ENCODE peak calls at places on chromosome 12, in six cellular contexts. One of them, this sample, is unnamed.

GRCh38 chr12:97595423-97595822 is 132.8 kb downstream of the RMST start:
- DNase-seq in HCT116: no peak
- DNase-seq in NCI-H1436: no peak
- DNase-seq in fibroblast of mammary gland: no peak
- DNase-seq in choroid plexus epithelial cell: no peak
- DNase-seq in stimulated activated CD8-positive, alpha-beta memory T cell treated with anti-CD3 and anti-CD28 coated beads, Interleukin-2, amount 100 ng/mL, for 1 hour: no peak
- DNase-seq in this sample: no peak

GRCh38 chr12:75837700-75838099 is 193.9 kb downstream of the PHLDA1 start:
- DNase-seq in NCI-H1436: no peak
- DNase-seq in fibroblast of mammary gland: no peak
- DNase-seq in choroid plexus epithelial cell: no peak
- DNase-seq in stimulated activated CD8-positive, alpha-beta memory T cell treated with anti-CD3 and anti-CD28 coated beads, Interleukin-2, amount 100 ng/mL, for 1 hour: no peak
- DNase-seq in HCT116: no peak
- DNase-seq in this sample: no peak

GRCh38 chr12:21539797-21540196 is 13.7 kb downstream of the SPX start:
- DNase-seq in fibroblast of mammary gland: no peak
- DNase-seq in NCI-H1436: no peak
- DNase-seq in choroid plexus epithelial cell: no peak
- DNase-seq in stimulated activated CD8-positive, alpha-beta memory T cell treated with anti-CD3 and anti-CD28 coated beads, Interleukin-2, amount 100 ng/mL, for 1 hour: no peak
- DNase-seq in HCT116: no peak
- DNase-seq in this sample: no peak

GRCh38 chr12:95205685-95206084 is 11.6 kb downstream of the FGD6 start:
- DNase-seq in stimulated activated CD8-positive, alpha-beta memory T cell treated with anti-CD3 and anti-CD28 coated beads, Interleukin-2, amount 100 ng/mL, for 1 hour: no peak
- DNase-seq in NCI-H1436: no peak
- DNase-seq in choroid plexus epithelial cell: peak
- DNase-seq in fibroblast of mammary gland: peak
- DNase-seq in HCT116: no peak
- DNase-seq in this sample: peak

GRCh38 chr12:124603910-124604775 is 36.7 kb upstream of the NCOR2 start:
- DNase-seq in NCI-H1436: no peak
- DNase-seq in fibroblast of mammary gland: peak
- DNase-seq in choroid plexus epithelial cell: no peak
- DNase-seq in HCT116: no peak
- DNase-seq in stimulated activated CD8-positive, alpha-beta memory T cell treated with anti-CD3 and anti-CD28 coated beads, Interleukin-2, amount 100 ng/mL, for 1 hour: no peak
- DNase-seq in this sample: peak

GRCh38 chr12:42982828-42983227 is 393.3 kb upstream of the PRICKLE1 start:
- DNase-seq in HCT116: no peak
- DNase-seq in choroid plexus epithelial cell: no peak
- DNase-seq in NCI-H1436: no peak
- DNase-seq in stimulated activated CD8-positive, alpha-beta memory T cell treated with anti-CD3 and anti-CD28 coated beads, Interleukin-2, amount 100 ng/mL, for 1 hour: no peak
- DNase-seq in fibroblast of mammary gland: no peak
- DNase-seq in this sample: no peak

GRCh38 chr12:97396989-97397388 is 65.6 kb upstream of the RMST start:
- DNase-seq in choroid plexus epithelial cell: no peak
- DNase-seq in fibroblast of mammary gland: no peak
- DNase-seq in NCI-H1436: no peak
- DNase-seq in HCT116: no peak
- DNase-seq in stimulated activated CD8-positive, alpha-beta memory T cell treated with anti-CD3 and anti-CD28 coated beads, Interleukin-2, amount 100 ng/mL, for 1 hour: no peak
- DNase-seq in this sample: no peak

GRCh38 chr12:52331039-52331438 is 9.8 kb upstream of the KRT83 start:
- DNase-seq in choroid plexus epithelial cell: no peak
- DNase-seq in fibroblast of mammary gland: no peak
- DNase-seq in NCI-H1436: no peak
- DNase-seq in HCT116: no peak
- DNase-seq in stimulated activated CD8-positive, alpha-beta memory T cell treated with anti-CD3 and anti-CD28 coated beads, Interleukin-2, amount 100 ng/mL, for 1 hour: no peak
- DNase-seq in this sample: no peak

GRCh38 chr12:31248815-31249214 is 77.1 kb downstream of the SINHCAF start:
- DNase-seq in choroid plexus epithelial cell: no peak
- DNase-seq in NCI-H1436: no peak
- DNase-seq in stimulated activated CD8-positive, alpha-beta memory T cell treated with anti-CD3 and anti-CD28 coated beads, Interleukin-2, amount 100 ng/mL, for 1 hour: no peak
- DNase-seq in HCT116: no peak
- DNase-seq in fibroblast of mammary gland: no peak
- DNase-seq in this sample: no peak

GRCh38 chr12:76799362-76799761 is 35.4 kb downstream of the ZDHHC17 start:
- DNase-seq in choroid plexus epithelial cell: no peak
- DNase-seq in stimulated activated CD8-positive, alpha-beta memory T cell treated with anti-CD3 and anti-CD28 coated beads, Interleukin-2, amount 100 ng/mL, for 1 hour: no peak
- DNase-seq in HCT116: no peak
- DNase-seq in fibroblast of mammary gland: no peak
- DNase-seq in NCI-H1436: no peak
- DNase-seq in this sample: no peak

GRCh38 chr12:26803552-26803951 is 29.4 kb downstream of the ITPR2 start:
- DNase-seq in stimulated activated CD8-positive, alpha-beta memory T cell treated with anti-CD3 and anti-CD28 coated beads, Interleukin-2, amount 100 ng/mL, for 1 hour: no peak
- DNase-seq in HCT116: no peak
- DNase-seq in NCI-H1436: no peak
- DNase-seq in fibroblast of mammary gland: peak
- DNase-seq in choroid plexus epithelial cell: peak
- DNase-seq in this sample: peak

GRCh38 chr12:1769809-1770494 is 50.4 kb upstream of the LRTM2 start:
- DNase-seq in NCI-H1436: no peak
- DNase-seq in stimulated activated CD8-positive, alpha-beta memory T cell treated with anti-CD3 and anti-CD28 coated beads, Interleukin-2, amount 100 ng/mL, for 1 hour: no peak
- DNase-seq in fibroblast of mammary gland: peak
- DNase-seq in HCT116: no peak
- DNase-seq in choroid plexus epithelial cell: no peak
- DNase-seq in this sample: peak

GRCh38 chr12:9702239-9702638 is 30.7 kb downstream of the CLECL1 start:
- DNase-seq in fibroblast of mammary gland: no peak
- DNase-seq in choroid plexus epithelial cell: no peak
- DNase-seq in HCT116: no peak
- DNase-seq in stimulated activated CD8-positive, alpha-beta memory T cell treated with anti-CD3 and anti-CD28 coated beads, Interleukin-2, amount 100 ng/mL, for 1 hour: no peak
- DNase-seq in NCI-H1436: no peak
- DNase-seq in this sample: no peak

GRCh38 chr12:117485984-117486839 is 124.8 kb upstream of the NOS1 start:
- DNase-seq in choroid plexus epithelial cell: no peak
- DNase-seq in HCT116: no peak
- DNase-seq in NCI-H1436: no peak
- DNase-seq in stimulated activated CD8-positive, alpha-beta memory T cell treated with anti-CD3 and anti-CD28 coated beads, Interleukin-2, amount 100 ng/mL, for 1 hour: no peak
- DNase-seq in fibroblast of mammary gland: no peak
- DNase-seq in this sample: no peak

GRCh38 chr12:28216016-28216415 is 25.8 kb downstream of the CCDC91 start:
- DNase-seq in choroid plexus epithelial cell: no peak
- DNase-seq in fibroblast of mammary gland: no peak
- DNase-seq in HCT116: no peak
- DNase-seq in NCI-H1436: no peak
- DNase-seq in stimulated activated CD8-positive, alpha-beta memory T cell treated with anti-CD3 and anti-CD28 coated beads, Interleukin-2, amount 100 ng/mL, for 1 hour: no peak
- DNase-seq in this sample: no peak

GRCh38 chr12:51631591-51631990 is 40.6 kb downstream of the SCN8A start:
- DNase-seq in choroid plexus epithelial cell: peak
- DNase-seq in stimulated activated CD8-positive, alpha-beta memory T cell treated with anti-CD3 and anti-CD28 coated beads, Interleukin-2, amount 100 ng/mL, for 1 hour: no peak
- DNase-seq in NCI-H1436: no peak
- DNase-seq in HCT116: peak
- DNase-seq in fibroblast of mammary gland: peak
- DNase-seq in this sample: peak

GRCh38 chr12:115090783-115091182 is 406.8 kb upstream of the TBX3 start:
- DNase-seq in choroid plexus epithelial cell: no peak
- DNase-seq in NCI-H1436: no peak
- DNase-seq in fibroblast of mammary gland: no peak
- DNase-seq in HCT116: no peak
- DNase-seq in stimulated activated CD8-positive, alpha-beta memory T cell treated with anti-CD3 and anti-CD28 coated beads, Interleukin-2, amount 100 ng/mL, for 1 hour: no peak
- DNase-seq in this sample: no peak

GRCh38 chr12:118063567-118064391 is 2.8 kb upstream of the WSB2 start:
- DNase-seq in stimulated activated CD8-positive, alpha-beta memory T cell treated with anti-CD3 and anti-CD28 coated beads, Interleukin-2, amount 100 ng/mL, for 1 hour: no peak
- DNase-seq in fibroblast of mammary gland: no peak
- DNase-seq in HCT116: no peak
- DNase-seq in choroid plexus epithelial cell: peak
- DNase-seq in NCI-H1436: no peak
- DNase-seq in this sample: peak

GRCh38 chr12:116708826-116709756 is 28.8 kb downstream of the SPRING1 start:
- DNase-seq in HCT116: peak
- DNase-seq in NCI-H1436: peak
- DNase-seq in stimulated activated CD8-positive, alpha-beta memory T cell treated with anti-CD3 and anti-CD28 coated beads, Interleukin-2, amount 100 ng/mL, for 1 hour: peak
- DNase-seq in fibroblast of mammary gland: peak
- DNase-seq in choroid plexus epithelial cell: peak
- DNase-seq in this sample: peak

GRCh38 chr12:16691624-16692023 is 85.7 kb upstream of the LMO3 start:
- DNase-seq in fibroblast of mammary gland: no peak
- DNase-seq in NCI-H1436: no peak
- DNase-seq in HCT116: no peak
- DNase-seq in stimulated activated CD8-positive, alpha-beta memory T cell treated with anti-CD3 and anti-CD28 coated beads, Interleukin-2, amount 100 ng/mL, for 1 hour: no peak
- DNase-seq in choroid plexus epithelial cell: no peak
- DNase-seq in this sample: no peak

GRCh38 chr12:65039306-65039705 is 81.8 kb downstream of the WIF1 start:
- DNase-seq in stimulated activated CD8-positive, alpha-beta memory T cell treated with anti-CD3 and anti-CD28 coated beads, Interleukin-2, amount 100 ng/mL, for 1 hour: no peak
- DNase-seq in HCT116: no peak
- DNase-seq in fibroblast of mammary gland: no peak
- DNase-seq in NCI-H1436: no peak
- DNase-seq in choroid plexus epithelial cell: no peak
- DNase-seq in this sample: no peak

GRCh38 chr12:27998170-27999110 is 25.9 kb upstream of the PTHLH start:
- DNase-seq in choroid plexus epithelial cell: no peak
- DNase-seq in NCI-H1436: no peak
- DNase-seq in fibroblast of mammary gland: no peak
- DNase-seq in HCT116: no peak
- DNase-seq in stimulated activated CD8-positive, alpha-beta memory T cell treated with anti-CD3 and anti-CD28 coated beads, Interleukin-2, amount 100 ng/mL, for 1 hour: no peak
- DNase-seq in this sample: no peak

GRCh38 chr12:9975614-9976013 is 4.4 kb downstream of the CLEC12A start:
- DNase-seq in HCT116: no peak
- DNase-seq in choroid plexus epithelial cell: no peak
- DNase-seq in NCI-H1436: no peak
- DNase-seq in fibroblast of mammary gland: no peak
- DNase-seq in stimulated activated CD8-positive, alpha-beta memory T cell treated with anti-CD3 and anti-CD28 coated beads, Interleukin-2, amount 100 ng/mL, for 1 hour: no peak
- DNase-seq in this sample: no peak

GRCh38 chr12:54370218-54370730 is 6.0 kb upstream of the GPR84 start:
- DNase-seq in NCI-H1436: no peak
- DNase-seq in fibroblast of mammary gland: peak
- DNase-seq in stimulated activated CD8-positive, alpha-beta memory T cell treated with anti-CD3 and anti-CD28 coated beads, Interleukin-2, amount 100 ng/mL, for 1 hour: no peak
- DNase-seq in choroid plexus epithelial cell: peak
- DNase-seq in HCT116: no peak
- DNase-seq in this sample: peak

This sample was measured in amniotic epithelial cell.